ENCODE peak calls at places on chromosomes 2 and 18, in eight cellular contexts. D is sciatic nerve; Q is NCI-H2171 treated with DMSO at 0.1 percent for 48 hours; J is effector memory CD4-positive, alpha-beta T cell; B is BJ; C is effector memory CD8-positive, alpha-beta T cell; N is stimulated activated CD4-positive, alpha-beta T cell treated with anti-CD3 and anti-CD28 coated beads, TNF-alpha, amount 100 ng/mL, for 4 hours; I is activated CD4-positive, alpha-beta T cell treated with anti-CD3 and anti-CD28 coated beads, Interleukin-2, amount 50 U/mL, for 4 hours. Z is an unnamed sample.

GRCh38 chr2:188609321-188610049 is 317.8 kb downstream of the GULP1 start:
- DNase-seq in J (no peak), N (no peak), C (no peak), D (no peak), Q (no peak), B (no peak), I (no peak), Z (no peak)

GRCh38 chr2:74142340-74142739 is 5.4 kb downstream of the BOLA3 start:
- DNase-seq in B (no peak), Q (peak), I (no peak), C (no peak), D (no peak), J (no peak), N (no peak), Z (no peak)

GRCh38 chr2:236576053-236576452 is 6.4 kb downstream of the ACKR3 start:
- DNase-seq in B (no peak), Q (no peak), D (no peak), J (no peak), N (no peak), I (no peak), C (no peak), Z (no peak)

GRCh38 chr2:197075754-197076337 is 149.3 kb upstream of the PGAP1 start:
- DNase-seq in C (peak), B (no peak), I (no peak), D (no peak), J (no peak), N (no peak), Q (no peak), Z (no peak)

GRCh38 chr2:200617089-200618050 is 31.6 kb downstream of the AOX1 start:
- DNase-seq in B (no peak), C (no peak), I (no peak), Q (no peak), J (no peak), N (no peak), D (no peak), Z (no peak)

GRCh38 chr2:200415455-200415854 is 94.4 kb downstream of the KCTD18 start:
- DNase-seq in J (no peak), D (no peak), Q (no peak), B (no peak), C (no peak), I (no peak), N (no peak), Z (no peak)

GRCh38 chr2:39481611-39482010 is 44.5 kb upstream of the MAP4K3 start:
- DNase-seq in N (no peak), C (no peak), D (no peak), Q (no peak), B (no peak), J (no peak), I (no peak), Z (no peak)

GRCh38 chr2:66110071-66110470 is 324.9 kb upstream of the MEIS1 start:
- DNase-seq in N (no peak), J (no peak), D (no peak), B (no peak), C (no peak), Q (no peak), I (no peak), Z (no peak)

GRCh38 chr2:43127941-43128561 is 98.4 kb downstream of the ZFP36L2 start:
- DNase-seq in J (no peak), I (no peak), C (no peak), D (no peak), N (no peak), Q (no peak), B (no peak), Z (peak)

GRCh38 chr18:58495634-58496033 is 133.3 kb downstream of the ALPK2 start:
- DNase-seq in I (no peak), J (no peak), Q (no peak), C (no peak), D (no peak), N (no peak), B (no peak), Z (no peak)

GRCh38 chr18:79569720-79570119 is 109.9 kb upstream of the CTDP1 start:
- DNase-seq in Q (peak), D (peak), J (no peak), C (no peak), N (no peak), B (no peak), I (no peak), Z (no peak)

GRCh38 chr2:170243118-170243837 is 65.3 kb downstream of the MYO3B start:
- DNase-seq in Q (no peak), N (no peak), B (no peak), I (no peak), D (no peak), J (no peak), C (no peak), Z (no peak)

GRCh38 chr2:1633936-1634587 is 110.3 kb downstream of the PXDN start:
- DNase-seq in C (no peak), N (no peak), B (no peak), J (no peak), D (no peak), Q (no peak), I (no peak), Z (no peak)

GRCh38 chr2:16727256-16727655 is 61.6 kb upstream of the CYRIA start:
- DNase-seq in J (no peak), B (no peak), C (no peak), N (no peak), D (no peak), I (no peak), Q (no peak), Z (no peak)

GRCh38 chr2:241595600-241596140 is 37.1 kb downstream of the BOK start:
- DNase-seq in J (no peak), B (no peak), I (no peak), D (peak), C (no peak), Q (no peak), N (no peak), Z (no peak)

GRCh38 chr2:223523541-223523940 is 78.6 kb downstream of the SCG2 start:
- DNase-seq in N (no peak), Q (no peak), C (no peak), D (no peak), I (no peak), B (no peak), J (no peak), Z (no peak)

GRCh38 chr2:171919453-171919852 is 2.8 kb upstream of the HAT1 start:
- DNase-seq in I (no peak), D (no peak), B (no peak), J (no peak), N (no peak), C (no peak), Q (no peak), Z (no peak)

GRCh38 chr2:230312638-230313037 is 14.4 kb upstream of the SP140L start:
- DNase-seq in C (no peak), I (no peak), Q (no peak), J (no peak), N (no peak), D (no peak), B (no peak), Z (no peak)

GRCh38 chr2:38261569-38262513 is 115.2 kb downstream of the ATL2 start:
- DNase-seq in C (no peak), I (no peak), D (no peak), N (no peak), J (no peak), B (no peak), Q (no peak), Z (no peak)

GRCh38 chr2:66833036-66833435 is 398.1 kb downstream of the MEIS1 start:
- DNase-seq in I (no peak), Q (no peak), D (no peak), B (no peak), C (no peak), J (no peak), N (no peak), Z (no peak)

GRCh38 chr2:37267685-37268084 is 36.2 kb downstream of the NDUFAF7 start:
- DNase-seq in D (no peak), N (no peak), Q (no peak), J (no peak), I (no peak), C (no peak), B (no peak), Z (no peak)

GRCh38 chr2:64837925-64838641 is 151.1 kb upstream of the SLC1A4 start:
- DNase-seq in Q (no peak), I (no peak), N (no peak), J (no peak), D (peak), B (no peak), C (no peak), Z (no peak)

GRCh38 chr2:174007010-174007409 is 41.8 kb upstream of the SP3 start:
- DNase-seq in I (no peak), Q (peak), D (no peak), J (no peak), B (no peak), C (no peak), N (no peak), Z (no peak)

GRCh38 chr2:71536311-71536710 is 83.0 kb downstream of the DYSF start:
- DNase-seq in Q (no peak), B (peak), J (no peak), C (no peak), I (no peak), N (no peak), D (peak), Z (peak)

GRCh38 chr2:72952110-72952823 is 34.9 kb downstream of the EMX1 start:
- DNase-seq in J (no peak), C (no peak), Q (no peak), N (no peak), B (no peak), I (no peak), D (no peak), Z (no peak)

GRCh38 chr18:3966985-3967856 is 487.9 kb downstream of the DLGAP1 start:
- DNase-seq in C (no peak), D (no peak), B (no peak), Q (peak), J (no peak), I (no peak), N (no peak), Z (no peak)

GRCh38 chr2:130864830-130865229 is 28.1 kb downstream of the ARHGEF4 start:
- DNase-seq in I (no peak), D (peak), N (no peak), B (no peak), J (no peak), C (no peak), Q (peak), Z (peak)

Z was measured in RWPE2.